ENCODE peak calls at places on chromosome 7, in six cellular contexts. X, L, U, W, H and F are unnamed samples.

GRCh38 chr7:98869374-98870070 is at the start of gene TMEM130:
- DNase-seq in X (no peak), W (no peak), H (no peak), U (no peak), L (no peak), F (no peak)

GRCh38 chr7:120436487-120437060 is 163.6 kb downstream of the KCND2 start:
- DNase-seq in W (no peak), X (no peak), H (no peak), L (no peak), U (no peak), F (no peak)

GRCh38 chr7:116421298-116421697 is 78.2 kb upstream of the CAV2 start:
- DNase-seq in X (no peak), H (no peak), U (no peak), W (no peak), L (no peak), F (no peak)

GRCh38 chr7:1193593-1194424 is 33.8 kb upstream of the ZFAND2A start:
- DNase-seq in L (peak; percentile 35), U (peak; percentile 35), H (peak; percentile 48), W (peak; percentile 75), X (peak; percentile 11), F (peak; percentile 46)

GRCh38 chr7:158827411-158828342 is 1.6 kb downstream of the ESYT2 start:
- DNase-seq in U (no peak), L (peak; percentile 36), X (no peak), H (no peak), W (no peak), F (no peak)

GRCh38 chr7:144386741-144387140 is 16.8 kb downstream of the NOBOX start:
- DNase-seq in W (no peak), U (no peak), L (no peak), X (no peak), H (no peak), F (no peak)

GRCh38 chr7:99128076-99128950 is 15.6 kb downstream of the SMURF1 start:
- DNase-seq in L (no peak), U (no peak), X (no peak), H (no peak), W (no peak), F (peak; percentile 79)

GRCh38 chr7:156203923-156204322 is 391.7 kb upstream of the SHH start:
- DNase-seq in U (no peak), X (no peak), H (no peak), L (no peak), W (no peak), F (no peak)

GRCh38 chr7:12730523-12730922 is 43.1 kb downstream of the ARL4A start:
- DNase-seq in H (no peak), L (no peak), W (no peak), U (no peak), X (no peak), F (no peak)

GRCh38 chr7:31648288-31648687 is 38.7 kb upstream of the PPP1R17 start:
- DNase-seq in H (no peak), U (no peak), W (no peak), X (no peak), L (no peak), F (no peak)

GRCh38 chr7:74002474-74003017 is 25.4 kb upstream of the ELN start:
- DNase-seq in L (no peak), X (no peak), H (peak; percentile 63), W (peak; percentile 48), U (peak; percentile 75), F (no peak)

GRCh38 chr7:105015631-105015965 is 1.6 kb downstream of the KMT2E start:
- DNase-seq in H (no peak), W (no peak), L (peak; percentile 59), X (peak; percentile 17), U (peak; percentile 72), F (peak; percentile 61)

GRCh38 chr7:104040666-104041065 is 51.2 kb upstream of the RELN start:
- DNase-seq in U (no peak), H (no peak), X (no peak), W (no peak), L (peak; percentile 23), F (no peak)

GRCh38 chr7:76225379-76225778 is 23.7 kb downstream of the SRRM3 start:
- DNase-seq in U (no peak), H (peak; percentile 26), X (no peak), L (peak; percentile 72), W (peak; percentile 35), F (no peak)

GRCh38 chr7:100428967-100429636 is 529 bp upstream of the MEPCE start:
- DNase-seq in W (peak; percentile 100), X (peak; percentile 100), H (peak; percentile 100), L (peak; percentile 100), U (peak; percentile 100), F (peak; percentile 100)

GRCh38 chr7:114759347-114760062 is 162.4 kb upstream of the MDFIC start:
- DNase-seq in L (no peak), U (peak; percentile 29), H (no peak), W (no peak), X (no peak), F (peak; percentile 5)

GRCh38 chr7:26189000-26189539 is 11.5 kb downstream of the HNRNPA2B1 start:
- DNase-seq in U (no peak), W (no peak), X (no peak), H (no peak), L (no peak), F (no peak)

GRCh38 chr7:100366411-100367250 is 6.7 kb upstream of the PILRA start:
- DNase-seq in U (no peak), X (no peak), L (no peak), W (no peak), H (no peak), F (no peak)

GRCh38 chr7:150476285-150476684 is 25.9 kb downstream of the GIMAP8 start:
- DNase-seq in W (no peak), U (no peak), H (no peak), X (no peak), L (no peak), F (no peak)

GRCh38 chr7:99095698-99096097 is 48.2 kb downstream of the SMURF1 start:
- DNase-seq in H (peak; percentile 32), X (no peak), U (no peak), L (no peak), W (no peak), F (no peak)

GRCh38 chr7:44232900-44233715 is 32.3 kb downstream of the YKT6 start:
- DNase-seq in W (no peak), X (no peak), L (no peak), U (no peak), H (no peak), F (no peak)

GRCh38 chr7:27252935-27253333 is 10.3 kb downstream of the EVX1 start:
- DNase-seq in X (no peak), H (no peak), U (no peak), W (no peak), L (no peak), F (no peak)

GRCh38 chr7:137820677-137821420 is 25.9 kb downstream of the DGKI start:
- DNase-seq in U (peak; percentile 20), X (no peak), H (peak; percentile 70), L (peak; percentile 45), W (peak; percentile 60), F (peak; percentile 6)

GRCh38 chr7:137820156-137820555 is 26.6 kb downstream of the DGKI start:
- DNase-seq in W (no peak), X (no peak), U (no peak), L (no peak), H (no peak), F (no peak)

GRCh38 chr7:137818036-137818435 is 28.7 kb downstream of the DGKI start:
- DNase-seq in X (no peak), W (no peak), H (no peak), U (no peak), L (no peak), F (no peak)

GRCh38 chr7:137816696-137817320 is 30.0 kb downstream of the DGKI start:
- DNase-seq in X (no peak), U (no peak), H (no peak), W (peak; percentile 24), L (no peak), F (no peak)
- TF ChIP-seq CTCF in X (no peak), U (no peak), H (peak; percentile 24), W (peak; percentile 51), L (peak; percentile 9), F (no peak)

GRCh38 chr7:43212921-43213320 is 100.5 kb downstream of the HECW1 start:
- DNase-seq in X (no peak), H (no peak), L (no peak), W (no peak), U (no peak), F (no peak)

GRCh38 chr7:43211276-43211675 is 98.8 kb downstream of the HECW1 start:
- DNase-seq in U (no peak), X (no peak), H (no peak), L (no peak), W (no peak), F (no peak)

GRCh38 chr7:43208189-43208588 is 95.7 kb downstream of the HECW1 start:
- DNase-seq in X (no peak), U (no peak), W (no peak), H (no peak), L (no peak), F (no peak)

GRCh38 chr7:43215061-43215460 is 102.6 kb downstream of the HECW1 start:
- DNase-seq in L (no peak), X (no peak), H (no peak), U (no peak), W (no peak), F (no peak)

GRCh38 chr7:43211693-43212092 is 99.2 kb downstream of the HECW1 start:
- DNase-seq in L (no peak), H (no peak), W (no peak), U (no peak), X (no peak), F (no peak)
- TF ChIP-seq CTCF in L (no peak), H (no peak), W (no peak), U (no peak), X (no peak), F (no peak)

DNA sequence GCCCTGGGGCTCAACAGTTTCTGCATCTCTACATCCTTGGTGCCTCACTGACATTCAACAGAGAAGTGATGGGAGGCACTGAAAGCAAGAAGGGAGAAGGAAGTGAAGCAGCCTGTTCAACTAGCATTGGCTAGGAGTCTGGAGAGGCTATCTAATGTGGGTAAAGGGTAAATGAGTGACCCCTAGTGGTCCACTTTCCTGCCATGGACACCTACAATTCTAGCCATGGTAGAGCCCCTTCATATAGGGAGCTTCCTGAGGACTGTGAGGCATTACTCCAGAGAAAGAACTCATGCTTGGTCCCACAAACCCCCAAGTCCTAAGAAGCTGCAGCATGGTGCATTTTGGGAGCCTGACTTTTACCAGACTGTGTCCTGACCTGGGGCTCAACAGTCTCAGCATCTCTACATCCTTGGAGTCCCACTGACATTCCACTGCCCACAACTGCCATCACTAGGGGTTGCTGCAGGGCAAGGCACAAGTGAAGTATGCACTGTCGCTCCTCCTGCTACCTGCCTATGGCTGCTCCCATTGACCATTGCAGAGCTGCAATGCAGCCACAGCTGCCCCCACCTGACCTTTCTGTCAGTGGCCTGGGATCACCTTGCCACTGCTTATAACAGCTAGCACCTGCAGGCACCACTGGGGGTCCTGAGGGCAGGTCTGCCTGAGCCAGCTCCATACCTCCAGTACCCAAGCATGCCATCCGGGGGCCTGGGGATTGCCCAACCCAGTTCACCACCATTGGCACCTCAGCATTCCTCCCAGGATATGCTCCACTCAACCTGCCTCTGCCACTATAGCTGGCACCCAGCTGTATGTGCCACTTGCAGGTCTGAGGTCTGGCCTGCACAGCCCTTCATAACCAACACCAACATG is 44.1 kb upstream of the CDK6 start:
- DNase-seq in U (peak; percentile 24), X (no peak), H (no peak), W (no peak), L (peak; percentile 19), F (no peak)
- TF ChIP-seq CTCF in U (no peak), X (no peak), H (no peak), W (peak; percentile 26), L (peak; percentile 22), F (peak; percentile 21)

DNA sequence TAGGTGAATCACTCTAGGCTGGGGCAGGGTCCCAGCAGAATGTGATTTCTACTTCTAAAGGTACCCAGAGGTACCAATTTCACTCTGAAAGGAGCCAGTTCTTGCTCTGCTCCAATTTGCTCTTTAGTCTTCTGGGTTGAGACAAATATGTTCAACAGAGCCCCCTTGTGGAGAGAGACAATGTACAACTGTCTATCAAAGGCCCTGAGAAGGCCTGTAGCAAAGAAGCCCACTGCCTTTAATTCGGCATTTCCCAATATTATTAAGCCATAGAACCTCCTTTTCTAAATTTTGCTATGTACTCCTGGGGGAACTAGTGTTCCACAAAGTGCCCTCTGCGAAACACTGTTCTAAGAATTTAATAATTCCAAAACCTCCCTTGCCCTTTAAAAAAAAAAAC is 161.0 kb upstream of the BMPER start:
- DNase-seq in L (peak; percentile 32), X (no peak), W (no peak), H (no peak), U (no peak), F (no peak)
- TF ChIP-seq CTCF in L (peak; percentile 26), X (no peak), W (no peak), H (no peak), U (peak; percentile 47), F (peak; percentile 23)